ENCODE peak calls at places on chromosomes 16 and 17, in eight cellular contexts. One of them, this sample, is unnamed.

GRCh38 chr16:87701066-87701425 is 64.7 kb downstream of the KLHDC4 start:
- DNase-seq in heart right ventricle: no peak
- DNase-seq in IMR-90: no peak
- DNase-seq in endothelial cell of umbilical vein: no peak
- DNase-seq in fibroblast of villous mesenchyme: no peak
- DNase-seq in tibial artery: no peak
- DNase-seq in colonic mucosa: no peak
- DNase-seq in foreskin fibroblast: no peak
- DNase-seq in this sample: no peak

GRCh38 chr16:15976929-15977637 is 27.7 kb downstream of the ABCC1 start:
- DNase-seq in heart right ventricle: no peak
- DNase-seq in IMR-90: peak; percentile 84
- DNase-seq in endothelial cell of umbilical vein: no peak
- DNase-seq in fibroblast of villous mesenchyme: peak; percentile 90
- DNase-seq in tibial artery: no peak
- DNase-seq in colonic mucosa: no peak
- DNase-seq in foreskin fibroblast: peak; percentile 65
- DNase-seq in this sample: peak; percentile 92

GRCh38 chr17:7174603-7175362 is 4.4 kb downstream of the ASGR1 start:
- DNase-seq in heart right ventricle: no peak
- DNase-seq in IMR-90: no peak
- DNase-seq in endothelial cell of umbilical vein: no peak
- DNase-seq in fibroblast of villous mesenchyme: no peak
- DNase-seq in tibial artery: no peak
- DNase-seq in colonic mucosa: no peak
- DNase-seq in foreskin fibroblast: no peak
- DNase-seq in this sample: no peak

GRCh38 chr17:3935825-3936355 is 19.6 kb upstream of the P2RX1 start:
- DNase-seq in heart right ventricle: no peak
- DNase-seq in IMR-90: peak; percentile 76
- DNase-seq in endothelial cell of umbilical vein: peak; percentile 11
- DNase-seq in fibroblast of villous mesenchyme: peak; percentile 20
- DNase-seq in tibial artery: no peak
- DNase-seq in colonic mucosa: no peak
- DNase-seq in foreskin fibroblast: peak; percentile 69
- DNase-seq in this sample: peak; percentile 15

GRCh38 chr16:10999313-10999712 is 54.9 kb downstream of the CLEC16A start:
- DNase-seq in heart right ventricle: no peak
- DNase-seq in IMR-90: no peak
- DNase-seq in endothelial cell of umbilical vein: no peak
- DNase-seq in fibroblast of villous mesenchyme: no peak
- DNase-seq in tibial artery: no peak
- DNase-seq in colonic mucosa: no peak
- DNase-seq in foreskin fibroblast: no peak
- DNase-seq in this sample: no peak

GRCh38 chr17:4480929-4481898 is 17.5 kb upstream of the SPNS2 start:
- DNase-seq in heart right ventricle: no peak
- DNase-seq in IMR-90: no peak
- DNase-seq in endothelial cell of umbilical vein: no peak
- DNase-seq in fibroblast of villous mesenchyme: no peak
- DNase-seq in tibial artery: no peak
- DNase-seq in colonic mucosa: peak; percentile 90
- DNase-seq in foreskin fibroblast: no peak
- DNase-seq in this sample: no peak

GRCh38 chr16:23969468-23970297 is 133.9 kb downstream of the PRKCB start:
- DNase-seq in heart right ventricle: no peak
- DNase-seq in IMR-90: no peak
- DNase-seq in endothelial cell of umbilical vein: no peak
- DNase-seq in fibroblast of villous mesenchyme: no peak
- DNase-seq in tibial artery: no peak
- DNase-seq in colonic mucosa: no peak
- DNase-seq in foreskin fibroblast: no peak
- DNase-seq in this sample: no peak

GRCh38 chr17:39674702-39675389 is 6.6 kb downstream of the PNMT start:
- DNase-seq in heart right ventricle: peak; percentile 72
- DNase-seq in IMR-90: no peak
- DNase-seq in endothelial cell of umbilical vein: no peak
- DNase-seq in fibroblast of villous mesenchyme: no peak
- DNase-seq in tibial artery: peak; percentile 45
- DNase-seq in colonic mucosa: peak; percentile 82
- DNase-seq in foreskin fibroblast: no peak
- DNase-seq in this sample: no peak

GRCh38 chr16:24789881-24790280 is 55.9 kb upstream of the SLC5A11 start:
- DNase-seq in heart right ventricle: no peak
- DNase-seq in IMR-90: no peak
- DNase-seq in endothelial cell of umbilical vein: no peak
- DNase-seq in fibroblast of villous mesenchyme: no peak
- DNase-seq in tibial artery: no peak
- DNase-seq in colonic mucosa: no peak
- DNase-seq in foreskin fibroblast: no peak
- DNase-seq in this sample: no peak

GRCh38 chr17:67246648-67247415 is 1.8 kb upstream of the HELZ start:
- DNase-seq in heart right ventricle: no peak
- DNase-seq in IMR-90: peak; percentile 60
- DNase-seq in endothelial cell of umbilical vein: peak; percentile 28
- DNase-seq in fibroblast of villous mesenchyme: peak; percentile 50
- DNase-seq in tibial artery: no peak
- DNase-seq in colonic mucosa: peak; percentile 80
- DNase-seq in foreskin fibroblast: peak; percentile 45
- DNase-seq in this sample: no peak

GRCh38 chr17:66541461-66542182 is 239.2 kb downstream of the PRKCA start:
- DNase-seq in heart right ventricle: peak; percentile 26
- DNase-seq in IMR-90: no peak
- DNase-seq in endothelial cell of umbilical vein: no peak
- DNase-seq in fibroblast of villous mesenchyme: peak; percentile 92
- DNase-seq in tibial artery: no peak
- DNase-seq in colonic mucosa: peak; percentile 30
- DNase-seq in foreskin fibroblast: peak; percentile 56
- DNase-seq in this sample: no peak

GRCh38 chr17:40451420-40451819 is 8.2 kb downstream of the IGFBP4 start:
- DNase-seq in heart right ventricle: peak; percentile 84
- DNase-seq in IMR-90: peak; percentile 91
- DNase-seq in endothelial cell of umbilical vein: no peak
- DNase-seq in fibroblast of villous mesenchyme: peak; percentile 94
- DNase-seq in tibial artery: peak; percentile 89
- DNase-seq in colonic mucosa: peak; percentile 40
- DNase-seq in foreskin fibroblast: peak; percentile 98
- DNase-seq in this sample: peak; percentile 98

GRCh38 chr17:27206447-27206846 is 87.5 kb upstream of the WSB1 start:
- DNase-seq in heart right ventricle: no peak
- DNase-seq in IMR-90: no peak
- DNase-seq in endothelial cell of umbilical vein: no peak
- DNase-seq in fibroblast of villous mesenchyme: peak; percentile 13
- DNase-seq in tibial artery: no peak
- DNase-seq in colonic mucosa: peak; percentile 25
- DNase-seq in foreskin fibroblast: peak; percentile 8
- DNase-seq in this sample: no peak

DNA sequence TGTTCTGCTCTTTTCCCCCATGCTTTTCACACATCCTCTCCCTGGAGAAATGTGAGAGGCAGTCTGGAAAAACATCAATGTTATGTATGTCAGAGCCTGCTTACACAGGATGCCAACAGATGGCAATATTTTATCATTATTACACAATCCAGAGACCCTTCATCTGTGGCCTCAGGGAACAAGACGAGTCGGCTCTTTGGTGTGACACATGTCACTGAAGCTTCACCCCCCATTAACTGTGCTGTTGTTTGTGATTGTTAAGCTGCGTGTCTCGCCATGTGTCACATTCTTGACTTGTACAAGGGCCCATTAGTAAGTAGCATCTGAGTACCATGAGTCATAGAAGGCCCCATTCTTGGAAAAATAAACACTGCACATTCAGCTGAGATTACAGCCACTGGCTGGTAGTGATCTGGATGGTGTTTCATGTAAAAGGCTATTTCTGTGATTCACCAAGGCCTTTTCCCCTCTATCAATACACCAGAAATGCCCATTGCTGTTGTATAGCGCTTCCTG is 682.1 kb upstream of the SOX9 start:
- DNase-seq in heart right ventricle: no peak
- DNase-seq in IMR-90: peak; percentile 98
- DNase-seq in endothelial cell of umbilical vein: peak; percentile 1
- DNase-seq in fibroblast of villous mesenchyme: peak; percentile 93
- DNase-seq in tibial artery: peak; percentile 18
- DNase-seq in colonic mucosa: no peak
- DNase-seq in foreskin fibroblast: peak; percentile 95
- DNase-seq in this sample: peak; percentile 93
- TF ChIP-seq CTCF in heart right ventricle: no peak
- TF ChIP-seq CTCF in IMR-90: peak; percentile 18
- TF ChIP-seq CTCF in endothelial cell of umbilical vein: no peak
- TF ChIP-seq CTCF in fibroblast of villous mesenchyme: no peak
- TF ChIP-seq CTCF in tibial artery: no peak
- TF ChIP-seq CTCF in colonic mucosa: no peak
- TF ChIP-seq CTCF in foreskin fibroblast: no peak
- TF ChIP-seq CTCF in this sample: no peak

DNA sequence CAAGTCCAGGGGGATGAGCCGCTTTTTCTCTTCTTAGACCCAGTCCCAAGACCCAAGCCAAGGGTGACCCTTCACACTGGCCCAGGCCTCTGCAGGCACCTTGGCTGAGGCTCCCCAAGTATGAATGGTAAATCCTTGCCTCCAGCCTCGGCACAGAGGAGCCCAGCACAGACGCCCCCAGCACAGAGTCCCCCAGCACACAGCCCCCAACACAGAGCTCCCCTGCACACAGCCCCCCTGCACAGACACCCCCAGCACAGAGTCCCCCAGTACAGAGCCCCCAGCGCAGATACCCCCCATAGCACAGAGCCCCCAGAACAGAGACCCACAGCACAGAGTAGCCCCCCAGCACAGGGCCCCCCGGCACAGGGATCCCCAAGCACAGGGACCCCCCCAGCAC is 1.0 kb upstream of the MCRIP2 start:
- DNase-seq in heart right ventricle: no peak
- DNase-seq in IMR-90: no peak
- DNase-seq in endothelial cell of umbilical vein: no peak
- DNase-seq in fibroblast of villous mesenchyme: no peak
- DNase-seq in tibial artery: no peak
- DNase-seq in colonic mucosa: no peak
- DNase-seq in foreskin fibroblast: no peak
- DNase-seq in this sample: no peak
- H3K4me3 ChIP-seq in heart right ventricle: no peak overlapping the region
- H3K4me3 ChIP-seq in IMR-90: no peak overlapping the region
- H3K4me3 ChIP-seq in endothelial cell of umbilical vein: no peak overlapping the region
- H3K4me3 ChIP-seq in fibroblast of villous mesenchyme: peak overlapping the region; percentile 81
- H3K4me3 ChIP-seq in tibial artery: no peak overlapping the region
- H3K4me3 ChIP-seq in colonic mucosa: no peak overlapping the region
- H3K4me3 ChIP-seq in foreskin fibroblast: peak overlapping the region; percentile 73
- H3K4me3 ChIP-seq in this sample: no peak overlapping the region

DNA sequence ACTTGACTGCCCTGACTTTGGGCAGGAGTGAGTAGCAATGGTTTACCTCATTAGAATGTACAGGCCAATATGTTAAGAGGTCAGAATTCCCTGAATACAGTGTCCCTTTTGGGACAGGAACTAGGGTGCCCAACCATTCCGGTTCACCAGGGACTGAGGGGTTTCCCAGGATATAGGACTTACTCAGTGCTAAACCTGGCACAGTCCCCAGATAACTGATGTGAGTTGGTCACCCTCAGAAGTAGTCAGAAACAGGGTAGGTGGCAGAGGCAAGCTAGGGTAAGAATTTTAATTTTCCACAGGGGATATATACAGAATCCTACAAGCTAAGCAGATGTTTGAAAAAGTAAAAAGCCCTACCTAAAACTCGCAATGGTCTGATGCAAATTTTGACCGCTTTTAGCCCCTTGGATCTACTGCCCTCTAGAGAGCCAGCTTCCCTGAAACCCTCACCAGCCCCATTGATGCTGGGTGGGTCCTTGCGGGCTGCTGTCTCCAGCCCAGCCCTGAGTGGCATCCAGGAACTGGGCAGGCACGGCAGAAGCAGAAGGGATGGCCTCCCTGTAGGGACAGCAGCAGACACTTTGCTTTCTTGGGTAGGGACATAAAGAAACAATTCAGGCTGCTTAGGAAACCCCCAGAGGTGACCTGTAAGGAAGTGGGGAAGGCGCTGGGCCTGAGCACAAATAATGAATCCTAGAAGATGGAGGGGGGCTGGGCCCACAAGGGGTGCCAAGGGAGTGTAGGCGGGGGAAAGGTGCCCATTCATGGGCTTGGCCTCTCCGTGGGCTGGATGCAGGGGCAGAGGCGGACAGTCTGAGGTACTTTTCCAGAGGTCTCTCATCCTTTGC is 434.8 kb downstream of the SLC39A11 start:
- DNase-seq in heart right ventricle: no peak
- DNase-seq in IMR-90: peak; percentile 41
- DNase-seq in endothelial cell of umbilical vein: no peak
- DNase-seq in fibroblast of villous mesenchyme: no peak
- DNase-seq in tibial artery: no peak
- DNase-seq in colonic mucosa: peak; percentile 27
- DNase-seq in foreskin fibroblast: no peak
- DNase-seq in this sample: peak; percentile 12
- TF ChIP-seq CTCF in heart right ventricle: no peak
- TF ChIP-seq CTCF in IMR-90: no peak
- TF ChIP-seq CTCF in endothelial cell of umbilical vein: no peak
- TF ChIP-seq CTCF in fibroblast of villous mesenchyme: no peak
- TF ChIP-seq CTCF in tibial artery: no peak
- TF ChIP-seq CTCF in colonic mucosa: peak; percentile 26
- TF ChIP-seq CTCF in foreskin fibroblast: no peak
- TF ChIP-seq CTCF in this sample: no peak

DNA sequence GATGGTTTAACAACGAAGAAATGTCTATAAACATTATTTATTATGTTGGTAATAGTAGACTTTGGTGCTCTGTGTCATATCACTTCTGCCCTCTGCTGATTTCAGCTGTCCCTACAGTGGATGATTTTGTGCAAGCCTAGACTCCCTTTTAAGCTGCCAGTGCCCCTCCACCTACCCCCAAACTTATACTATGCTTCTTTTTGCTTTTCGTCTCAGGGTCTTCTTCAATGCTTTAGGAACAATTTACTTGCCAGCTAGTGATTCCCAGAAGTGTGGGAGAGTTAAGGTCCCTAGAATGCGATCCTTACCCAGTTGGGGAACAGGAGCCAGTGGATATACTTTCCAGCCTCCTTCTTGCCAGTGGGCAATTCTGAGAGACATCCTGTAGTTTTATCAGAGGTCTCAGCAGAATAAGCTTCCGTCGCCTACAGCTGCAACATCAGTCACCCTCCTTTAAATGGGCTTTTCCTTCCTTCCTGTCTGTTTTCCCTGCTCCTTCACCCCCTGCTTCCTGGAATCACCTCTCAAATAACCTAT is 4.1 kb downstream of the ICAM2 start:
- DNase-seq in heart right ventricle: no peak
- DNase-seq in IMR-90: no peak
- DNase-seq in endothelial cell of umbilical vein: peak; percentile 80
- DNase-seq in fibroblast of villous mesenchyme: no peak
- DNase-seq in tibial artery: no peak
- DNase-seq in colonic mucosa: peak; percentile 16
- DNase-seq in foreskin fibroblast: peak; percentile 43
- DNase-seq in this sample: no peak
- H3K4me3 ChIP-seq in heart right ventricle: peak overlapping the region; percentile 26
- H3K4me3 ChIP-seq in IMR-90: no peak overlapping the region
- H3K4me3 ChIP-seq in endothelial cell of umbilical vein: peak overlapping the region; percentile 72
- H3K4me3 ChIP-seq in fibroblast of villous mesenchyme: no peak overlapping the region
- H3K4me3 ChIP-seq in tibial artery: no peak overlapping the region
- H3K4me3 ChIP-seq in colonic mucosa: no peak overlapping the region
- H3K4me3 ChIP-seq in foreskin fibroblast: no peak overlapping the region
- H3K4me3 ChIP-seq in this sample: no peak overlapping the region

This sample was measured in AG10803.